ENCODE peak calls at places on chromosome 20, in seven cellular contexts. V, X, T, U, J, P and A are unnamed samples.

GRCh38 chr20:57445298-57445697 is 54.1 kb downstream of the RBM38 start:
- DNase-seq in X (no peak), T (peak; percentile 91), J (no peak), U (no peak), P (no peak), V (peak; percentile 83), A (no peak)

GRCh38 chr20:764255-764654 is 4.0 kb downstream of the SLC52A3 start:
- DNase-seq in T (no peak), X (no peak), P (no peak), U (no peak), J (no peak), V (no peak), A (no peak)

GRCh38 chr20:10619427-10619826 is 54.4 kb downstream of the JAG1 start:
- DNase-seq in V (peak; percentile 70), P (no peak), X (no peak), J (peak; percentile 40), U (no peak), T (no peak), A (no peak)

GRCh38 chr20:49595811-49596545 is 28.0 kb upstream of the PTGIS start:
- DNase-seq in X (peak; percentile 68), J (no peak), P (peak; percentile 92), U (no peak), T (peak; percentile 84), V (no peak), A (peak; percentile 79)

GRCh38 chr20:6769953-6770831 is 2.7 kb downstream of the BMP2 start:
- DNase-seq in P (no peak), J (peak; percentile 64), X (no peak), T (peak; percentile 75), U (no peak), V (peak; percentile 38), A (no peak)

GRCh38 chr20:37643400-37643799 is 50.4 kb upstream of the CTNNBL1 start:
- DNase-seq in J (no peak), V (no peak), T (no peak), U (no peak), X (no peak), P (no peak), A (no peak)

GRCh38 chr20:57670288-57671071 is 39.3 kb downstream of the PMEPA1 start:
- DNase-seq in T (no peak), J (no peak), V (no peak), X (no peak), P (no peak), U (no peak), A (no peak)

GRCh38 chr20:40843251-40843650 is 154.2 kb upstream of the MAFB start:
- DNase-seq in T (no peak), X (no peak), P (no peak), V (no peak), U (no peak), J (no peak), A (no peak)

GRCh38 chr20:62662422-62662821 is 20.1 kb downstream of the SLCO4A1 start:
- DNase-seq in V (peak; percentile 64), X (no peak), J (no peak), T (no peak), P (no peak), U (no peak), A (no peak)

GRCh38 chr20:36093025-36093803 is 61.3 kb upstream of the EPB41L1 start:
- DNase-seq in X (peak; percentile 5), V (peak; percentile 37), J (peak; percentile 41), U (no peak), T (peak; percentile 77), P (peak; percentile 51), A (peak; percentile 34)